ENCODE peak calls at places on chromosomes 1 and 21, in six cellular contexts. D is activated T-helper 1 cell treated with anti-CD3 and anti-CD28 coated beads, Interleukin-2, amount 50 U/mL, for 16 hours; E is HFFc6; S is astrocyte of the spinal cord; Y is stimulated activated CD4-positive, alpha-beta T cell treated with anti-CD3 and anti-CD28 coated beads, Interleukin-2, amount 100 ng/mL, for 48 hours; J is germinal center. F is an unnamed sample.

GRCh38 chr21:41917531-41917930 is 36.3 kb downstream of the C2CD2 start:
- DNase-seq in D (no peak), E (no peak), S (no peak), Y (no peak), J (no peak), F (no peak)

GRCh38 chr21:35974801-35975200 is 85.5 kb downstream of the SETD4 start:
- DNase-seq in D (no peak), E (no peak), S (peak; percentile 66), Y (no peak), J (no peak), F (no peak)

GRCh38 chr1:56418047-56418680 is 161.2 kb downstream of the PLPP3 start:
- DNase-seq in D (no peak), E (no peak), S (no peak), Y (no peak), J (no peak), F (no peak)

GRCh38 chr1:7255303-7256058 is 470.2 kb downstream of the CAMTA1 start:
- DNase-seq in D (no peak), E (peak; percentile 45), S (peak; percentile 50), Y (no peak), J (no peak), F (no peak)

GRCh38 chr1:173603056-173603591 is at the start of gene SLC9C2:
- DNase-seq in D (no peak), E (no peak), S (peak; percentile 5), Y (no peak), J (no peak), F (no peak)

GRCh38 chr1:227845115-227845389 is 29.6 kb downstream of the PRSS38 start:
- DNase-seq in D (no peak), E (no peak), S (no peak), Y (no peak), J (no peak), F (no peak)

GRCh38 chr1:97050501-97050900 is 328.9 kb downstream of the PTBP2 start:
- DNase-seq in D (no peak), E (peak; percentile 51), S (peak; percentile 56), Y (no peak), J (no peak), F (no peak)

GRCh38 chr21:43211085-43212071 is 42.6 kb downstream of the CRYAA start:
- DNase-seq in D (no peak), E (no peak), S (no peak), Y (no peak), J (no peak), F (no peak)

GRCh38 chr1:235640580-235640979 is 9.0 kb downstream of the GNG4 start:
- DNase-seq in D (no peak), E (no peak), S (no peak), Y (no peak), J (no peak), F (no peak)

GRCh38 chr21:25563399-25564116 is 43.7 kb downstream of the MRPL39 start:
- DNase-seq in D (no peak), E (no peak), S (peak; percentile 40), Y (no peak), J (no peak), F (no peak)

GRCh38 chr1:158035014-158035413 is 41.6 kb downstream of the KIRREL1 start:
- DNase-seq in D (no peak), E (no peak), S (no peak), Y (no peak), J (no peak), F (no peak)

GRCh38 chr1:36847761-36848160 is 186.6 kb downstream of the GRIK3 start:
- DNase-seq in D (no peak), E (no peak), S (no peak), Y (no peak), J (no peak), F (no peak)

GRCh38 chr21:15430023-15430422 is 299.8 kb upstream of the USP25 start:
- DNase-seq in D (no peak), E (no peak), S (no peak), Y (no peak), J (no peak), F (no peak)

GRCh38 chr1:232586679-232587078 is 43.3 kb downstream of the SIPA1L2 start:
- DNase-seq in D (no peak), E (no peak), S (no peak), Y (no peak), J (no peak), F (no peak)

GRCh38 chr21:14482165-14482564 is 64.0 kb downstream of the SAMSN1 start:
- DNase-seq in D (no peak), E (no peak), S (no peak), Y (no peak), J (no peak), F (peak; percentile 47)

GRCh38 chr1:23620605-23621004 is 61.3 kb upstream of the ID3 start:
- DNase-seq in D (no peak), E (no peak), S (no peak), Y (no peak), J (no peak), F (no peak)

GRCh38 chr1:42873670-42874069 is 27.3 kb downstream of the ZNF691 start:
- DNase-seq in D (no peak), E (no peak), S (no peak), Y (no peak), J (no peak), F (no peak)

GRCh38 chr1:204904228-204904810 is 33.7 kb downstream of the NFASC start:
- DNase-seq in D (no peak), E (no peak), S (no peak), Y (no peak), J (no peak), F (no peak)

GRCh38 chr1:109792056-109792831 is 28.5 kb upstream of the EPS8L3 start:
- DNase-seq in D (no peak), E (peak; percentile 93), S (peak; percentile 95), Y (no peak), J (no peak), F (no peak)

GRCh38 chr1:152533327-152533938 is 19.2 kb downstream of the CRCT1 start:
- DNase-seq in D (no peak), E (peak; percentile 31), S (peak; percentile 1), Y (peak; percentile 39), J (no peak), F (no peak)

GRCh38 chr1:23801338-23801748 is 789 bp upstream of the GALE start:
- DNase-seq in D (no peak), E (no peak), S (no peak), Y (no peak), J (no peak), F (no peak)

GRCh38 chr1:28582248-28582615 is 9.8 kb upstream of the RAB42 start:
- DNase-seq in D (no peak), E (no peak), S (peak; percentile 56), Y (no peak), J (peak; percentile 27), F (no peak)

GRCh38 chr1:2046225-2046917 is 3.8 kb upstream of the PRKCZ start:
- DNase-seq in D (no peak), E (no peak), S (no peak), Y (peak; percentile 53), J (peak; percentile 44), F (no peak)

GRCh38 chr1:229874150-229874549 is 192.9 kb upstream of the GALNT2 start:
- DNase-seq in D (no peak), E (peak; percentile 32), S (peak; percentile 11), Y (no peak), J (no peak), F (no peak)

GRCh38 chr1:54003249-54003646 is 14.7 kb downstream of the LDLRAD1 start:
- DNase-seq in D (no peak), E (no peak), S (no peak), Y (no peak), J (no peak), F (no peak)

GRCh38 chr1:68600049-68600661 is 103.3 kb upstream of the DEPDC1 start:
- DNase-seq in D (no peak), E (no peak), S (peak; percentile 23), Y (no peak), J (no peak), F (no peak)

GRCh38 chr1:151934048-151934493 is 24.8 kb upstream of the THEM4 start:
- DNase-seq in D (no peak), E (peak; percentile 39), S (peak; percentile 67), Y (peak; percentile 34), J (peak; percentile 41), F (peak; percentile 54)

GRCh38 chr1:9643351-9644256 is 7.9 kb upstream of the PIK3CD start:
- DNase-seq in D (no peak), E (no peak), S (no peak), Y (no peak), J (no peak), F (no peak)

GRCh38 chr21:44724926-44725325 is 13.6 kb upstream of the TSPEAR start:
- DNase-seq in D (no peak), E (no peak), S (no peak), Y (no peak), J (no peak), F (peak; percentile 4)

GRCh38 chr21:15301014-15301413 is 236.2 kb upstream of the NRIP1 start:
- DNase-seq in D (no peak), E (no peak), S (peak; percentile 54), Y (no peak), J (no peak), F (peak; percentile 17)

GRCh38 chr1:184910596-184910995 is 63.7 kb downstream of the NIBAN1 start:
- DNase-seq in D (no peak), E (no peak), S (no peak), Y (no peak), J (no peak), F (no peak)

GRCh38 chr1:13587256-13588030 is 3.8 kb downstream of the PDPN start:
- DNase-seq in D (no peak), E (no peak), S (peak; percentile 2), Y (no peak), J (no peak), F (no peak)

GRCh38 chr1:80566123-80566522 is 1234.6 kb upstream of the ADGRL2 start:
- DNase-seq in D (no peak), E (no peak), S (no peak), Y (no peak), J (no peak), F (no peak)

GRCh38 chr1:2353215-2353906 is 38.0 kb downstream of the MORN1 start:
- DNase-seq in D (no peak), E (no peak), S (no peak), Y (no peak), J (no peak), F (no peak)

GRCh38 chr1:198775606-198776005 is 136.8 kb downstream of the PTPRC start:
- DNase-seq in D (no peak), E (no peak), S (peak; percentile 92), Y (no peak), J (no peak), F (no peak)